ENCODE peak calls at places on chromosome 6, in seven cellular contexts. S is psoas muscle, C is MM.1S, I is pancreas, L is lower lobe of right lung, M is prostate gland, H is PC-3. Q is an unnamed sample.

GRCh38 chr6:37134622-37135191 is 35.2 kb upstream of the PIM1 start:
- DNase-seq in I (no peak), H (peak), C (no peak), M (no peak), S (peak), L (no peak), Q (peak)

GRCh38 chr6:48733581-48733980 is 622.6 kb upstream of the PTCHD4 start:
- DNase-seq in M (no peak), H (peak), S (no peak), L (no peak), C (no peak), I (no peak), Q (no peak)

GRCh38 chr6:109840796-109841195 is 137.3 kb upstream of the GPR6 start:
- DNase-seq in L (no peak), S (no peak), I (no peak), M (no peak), H (no peak), C (no peak), Q (no peak)

GRCh38 chr6:109322825-109323580 is 59.3 kb downstream of the CD164 start:
- DNase-seq in H (no peak), S (no peak), M (peak), L (peak), I (no peak), C (no peak), Q (no peak)

GRCh38 chr6:53744321-53744720 is 50.5 kb upstream of the LRRC1 start:
- DNase-seq in H (peak), C (no peak), S (no peak), M (peak), L (no peak), I (no peak), Q (no peak)

GRCh38 chr6:120202878-120203277 is 853.3 kb upstream of the MAN1A1 start:
- DNase-seq in M (no peak), L (no peak), I (no peak), H (peak), C (no peak), S (no peak), Q (no peak)

GRCh38 chr6:44096615-44097014 is 30.6 kb downstream of the MRPL14 start:
- DNase-seq in H (peak), S (peak), C (peak), I (peak), L (peak), M (peak), Q (no peak)

GRCh38 chr6:68197356-68197755 is 437.7 kb upstream of the ADGRB3 start:
- DNase-seq in C (no peak), H (peak), M (no peak), S (no peak), I (no peak), L (no peak), Q (no peak)

GRCh38 chr6:118581489-118581959 is 33.4 kb downstream of the PLN start:
- DNase-seq in C (no peak), S (no peak), I (no peak), L (no peak), H (peak), M (no peak), Q (no peak)

DNA sequence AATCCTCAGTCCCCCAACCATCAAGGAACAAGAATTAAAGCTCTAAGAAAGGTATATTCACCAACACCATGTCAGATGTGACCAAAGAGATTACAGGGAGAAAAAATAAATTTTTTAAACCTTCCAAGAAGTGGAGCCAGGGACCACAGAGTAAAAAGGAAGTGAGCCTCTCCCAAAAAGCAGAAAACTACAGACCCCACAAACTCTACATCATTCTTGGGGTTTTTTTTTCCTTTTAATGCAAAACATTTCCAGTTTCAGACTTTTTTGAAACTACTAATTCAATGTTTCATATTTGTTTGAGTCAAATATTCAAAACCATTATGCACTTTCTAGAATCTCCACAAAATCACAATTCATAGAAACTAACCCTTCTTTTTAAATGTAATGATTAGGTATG is 6.8 kb upstream of the IL17F start:
- DNase-seq in L (no peak), S (no peak), C (no peak), I (no peak), H (no peak), M (no peak), Q (no peak)
- H3K4me3 ChIP-seq in L (no peak), S (no peak), C (no peak), I (no peak), H (no peak), M (no peak), Q (no peak)

GRCh38 chr6:39934060-39934757 is at the start of gene MOCS1:
- DNase-seq in L (peak), H (peak), C (peak), S (peak), M (peak), I (peak), Q (no peak)
- H3K27ac ChIP-seq in L (peak), H (no peak), C (no peak), S (peak), M (peak), I (peak), Q (no peak)

DNA sequence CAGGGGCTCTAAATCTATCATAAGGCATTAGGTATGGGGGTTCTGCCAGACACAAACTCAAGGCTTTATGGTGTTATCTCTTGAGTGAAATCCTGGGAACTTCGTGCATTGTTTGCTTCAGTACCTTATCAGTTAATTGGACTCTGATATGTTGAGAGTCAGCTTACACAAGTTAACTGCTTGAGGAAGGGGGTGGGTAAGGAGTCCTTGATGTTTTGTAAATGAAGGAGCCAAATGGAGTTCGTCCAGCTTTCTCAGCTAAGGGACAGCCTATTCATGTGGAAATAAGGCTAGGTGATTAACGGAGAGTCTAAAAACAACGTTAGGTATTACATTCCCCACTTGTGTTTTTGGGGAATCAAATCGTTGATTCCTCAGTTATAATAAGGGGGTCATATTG is 157.4 kb downstream of the TRIM27 start:
- DNase-seq in C (no peak), I (no peak), M (no peak), L (no peak), H (no peak), S (no peak), Q (no peak)
- H3K4me3 ChIP-seq in C (no peak), I (no peak), M (no peak), L (no peak), H (no peak), S (no peak), Q (no peak)

DNA sequence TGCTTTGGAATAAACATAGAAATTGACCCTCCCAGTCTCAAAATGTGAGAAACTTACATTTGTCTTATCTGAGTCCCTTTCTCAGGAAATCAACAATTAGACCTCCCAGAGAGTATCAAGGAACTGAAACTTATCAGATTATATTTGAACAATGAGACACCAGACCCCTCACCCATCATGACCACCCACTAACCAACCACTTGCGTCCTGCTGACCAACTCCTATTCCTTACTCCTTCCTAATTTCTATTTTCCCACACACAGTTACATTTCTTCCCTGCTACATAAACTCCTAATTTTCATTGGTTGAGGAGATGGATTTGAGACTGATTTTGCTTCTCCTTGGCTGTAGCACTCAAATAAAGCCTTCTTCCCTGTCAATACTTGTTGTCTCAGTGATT is 97.9 kb downstream of the TPBG start:
- DNase-seq in C (no peak), H (no peak), S (no peak), L (no peak), M (no peak), I (no peak), Q (no peak)
- H3K27ac ChIP-seq in C (no peak), H (no peak), S (no peak), L (no peak), M (no peak), I (no peak), Q (no peak)

GRCh38 chr6:89257346-89257745 is 40.2 kb upstream of the GABRR1 start:
- DNase-seq in M (no peak), I (no peak), L (no peak), S (no peak), H (no peak), C (no peak), Q (no peak)
- H3K4me3 ChIP-seq in M (no peak), I (no peak), L (no peak), S (no peak), H (no peak), C (no peak), Q (no peak)

GRCh38 chr6:24761851-24762250 is 12.9 kb upstream of the GMNN start:
- DNase-seq in L (no peak), I (no peak), S (no peak), C (no peak), M (no peak), H (no peak), Q (no peak)

GRCh38 chr6:24761193-24761835 is 13.4 kb upstream of the GMNN start:
- DNase-seq in S (no peak), I (no peak), C (no peak), H (no peak), L (no peak), M (no peak), Q (no peak)

GRCh38 chr6:24766685-24767462 is 7.9 kb upstream of the GMNN start:
- DNase-seq in C (peak), H (peak), S (no peak), L (no peak), M (no peak), I (no peak), Q (no peak)

GRCh38 chr6:24760210-24760609 is 14.5 kb upstream of the GMNN start:
- DNase-seq in M (no peak), C (no peak), L (no peak), S (no peak), H (no peak), I (no peak), Q (no peak)

GRCh38 chr6:24763578-24763977 is 11.2 kb upstream of the GMNN start:
- DNase-seq in I (no peak), H (no peak), L (no peak), S (no peak), C (no peak), M (no peak), Q (no peak)
- H3K27ac ChIP-seq in I (no peak), H (no peak), L (no peak), S (no peak), C (no peak), M (no peak), Q (no peak)

Q was measured in RWPE2.